ENCODE peak calls at places on chromosomes 16 and 17, in four cellular contexts. U is esophagus squamous epithelium, N is HFF-Myc, L is fibroblast of lung. P is an unnamed sample.

GRCh38 chr16:68264128-68265077 is at the start of gene SLC7A6:
- DNase-seq in U (no peak), N (no peak), L (peak; percentile 68), P (no peak)

GRCh38 chr17:75625813-75626486 is 7.3 kb upstream of the SMIM5 start:
- DNase-seq in U (no peak), N (no peak), L (no peak), P (no peak)

GRCh38 chr17:9052921-9053320 is 31.6 kb downstream of the NTN1 start:
- DNase-seq in U (no peak), N (no peak), L (no peak), P (no peak)

GRCh38 chr17:41710472-41711090 is 1.6 kb upstream of the GAST start:
- DNase-seq in U (no peak), N (no peak), L (peak; percentile 91), P (peak; percentile 73)

GRCh38 chr17:35991075-35991474 is 4.5 kb upstream of the CCL14 start:
- DNase-seq in U (no peak), N (no peak), L (no peak), P (no peak)

GRCh38 chr16:55470533-55471371 is 8.2 kb upstream of the MMP2 start:
- DNase-seq in U (no peak), N (no peak), L (peak; percentile 59), P (no peak)

GRCh38 chr16:89167425-89167941 is 4.1 kb upstream of the CDH15 start:
- DNase-seq in U (no peak), N (peak; percentile 26), L (peak; percentile 55), P (no peak)

GRCh38 chr16:75250089-75250808 is 1.2 kb downstream of the BCAR1 start:
- DNase-seq in U (no peak), N (no peak), L (no peak), P (no peak)

GRCh38 chr17:65156185-65156834 is 19.1 kb downstream of the RGS9 start:
- DNase-seq in U (no peak), N (no peak), L (no peak), P (no peak)

GRCh38 chr16:82302007-82302733 is 132.1 kb upstream of the MPHOSPH6 start:
- DNase-seq in U (no peak), N (no peak), L (no peak), P (no peak)

GRCh38 chr17:17343160-17343735 is 40.1 kb downstream of the NT5M start:
- DNase-seq in U (no peak), N (no peak), L (no peak), P (no peak)

GRCh38 chr17:57645950-57646686 is 99.0 kb downstream of the CCDC182 start:
- DNase-seq in U (no peak), N (no peak), L (no peak), P (no peak)

GRCh38 chr17:31754239-31754945 is 104.7 kb downstream of the COPRS start:
- DNase-seq in U (no peak), N (no peak), L (peak; percentile 93), P (peak; percentile 87)

GRCh38 chr17:71902931-71903506 is 217.8 kb upstream of the SOX9 start:
- DNase-seq in U (no peak), N (no peak), L (peak; percentile 65), P (peak; percentile 25)

GRCh38 chr16:77169650-77170236 is 21.2 kb upstream of the MON1B start:
- DNase-seq in U (no peak), N (peak; percentile 12), L (peak; percentile 5), P (no peak)

GRCh38 chr16:72198021-72198420 is 26.1 kb upstream of the PMFBP1 start:
- DNase-seq in U (no peak), N (peak; percentile 71), L (peak; percentile 73), P (peak; percentile 80)

GRCh38 chr17:74547736-74548135 is 1.8 kb upstream of the CD300C start:
- DNase-seq in U (no peak), N (no peak), L (no peak), P (no peak)

GRCh38 chr17:54899721-54900456 is 763 bp upstream of the TOM1L1 start:
- DNase-seq in U (no peak), N (no peak), L (no peak), P (no peak)

GRCh38 chr17:76527430-76528111 is 9.9 kb downstream of the CYGB start:
- DNase-seq in U (peak; percentile 63), N (no peak), L (peak; percentile 89), P (peak; percentile 83)

GRCh38 chr17:74241434-74241833 is 28.1 kb downstream of the TTYH2 start:
- DNase-seq in U (no peak), N (no peak), L (no peak), P (no peak)

GRCh38 chr17:65158622-65159021 is 21.5 kb downstream of the RGS9 start:
- DNase-seq in U (no peak), N (no peak), L (no peak), P (no peak)

GRCh38 chr17:68301438-68301959 is 10.2 kb downstream of the ARSG start:
- DNase-seq in U (no peak), N (no peak), L (no peak), P (no peak)

GRCh38 chr17:37358830-37359681 is 16.7 kb upstream of the C17orf78 start:
- DNase-seq in U (peak; percentile 64), N (peak; percentile 72), L (peak; percentile 89), P (peak; percentile 73)

GRCh38 chr17:67994827-67995567 is 1.3 kb downstream of the C17orf58 start:
- DNase-seq in U (no peak), N (peak; percentile 38), L (peak; percentile 76), P (peak; percentile 76)

GRCh38 chr17:13385481-13385907 is 216.2 kb downstream of the HS3ST3A1 start:
- DNase-seq in U (no peak), N (no peak), L (peak; percentile 67), P (peak; percentile 30)

GRCh38 chr17:2048805-2049204 is 6.1 kb upstream of the HIC1 start:
- DNase-seq in U (no peak), N (no peak), L (no peak), P (no peak)

GRCh38 chr17:34665803-34666763 is 86.7 kb downstream of the TMEM132E start:
- DNase-seq in U (no peak), N (no peak), L (no peak), P (no peak)

GRCh38 chr17:20293501-20293900 is 173.8 kb downstream of the LGALS9B start:
- DNase-seq in U (no peak), N (no peak), L (no peak), P (no peak)

GRCh38 chr16:86072328-86073102 is 173.6 kb downstream of the IRF8 start:
- DNase-seq in U (no peak), N (peak; percentile 33), L (peak; percentile 61), P (peak; percentile 25)

DNA sequence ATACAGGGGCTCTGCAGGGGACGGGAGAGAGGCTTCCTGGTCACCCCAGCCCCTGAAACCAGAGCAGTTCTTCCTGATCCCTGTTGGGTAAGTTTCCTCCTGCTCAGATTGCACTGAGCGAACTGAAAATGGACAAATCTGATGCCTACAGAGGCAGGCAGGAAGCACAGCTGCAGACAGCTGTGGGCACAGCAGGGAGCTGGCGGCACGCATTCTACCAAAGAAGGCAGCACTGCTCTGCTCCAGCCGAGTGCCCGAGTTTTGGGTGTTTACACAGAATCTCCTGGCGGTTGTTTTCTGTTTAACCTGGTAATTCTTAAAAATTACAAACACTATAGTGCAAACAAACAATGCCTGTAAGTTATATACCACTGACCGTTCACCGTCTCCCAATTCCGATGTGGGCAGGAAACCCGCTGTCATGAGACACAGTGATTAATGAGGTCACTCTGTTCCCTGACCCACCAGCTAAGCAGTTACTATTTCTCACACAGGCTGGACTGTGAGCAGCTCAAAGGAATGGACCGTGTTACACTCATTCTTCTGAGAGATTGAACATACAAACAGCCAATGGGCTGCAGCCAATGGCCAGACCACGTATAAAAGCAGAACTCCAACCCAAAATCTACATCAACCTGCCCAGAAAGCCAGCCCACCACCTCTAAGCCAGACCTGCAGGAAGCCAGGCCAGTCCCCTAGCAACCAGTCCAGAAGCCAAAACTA is 25.5 kb downstream of the NSMCE1 start:
- DNase-seq in U (no peak), N (no peak), L (peak; percentile 94), P (peak; percentile 87)
- H3K4me3 ChIP-seq in U (peak overlapping the region; percentile 21), N (no peak overlapping the region), L (peak overlapping the region; percentile 32), P (peak overlapping the region; percentile 25)

DNA sequence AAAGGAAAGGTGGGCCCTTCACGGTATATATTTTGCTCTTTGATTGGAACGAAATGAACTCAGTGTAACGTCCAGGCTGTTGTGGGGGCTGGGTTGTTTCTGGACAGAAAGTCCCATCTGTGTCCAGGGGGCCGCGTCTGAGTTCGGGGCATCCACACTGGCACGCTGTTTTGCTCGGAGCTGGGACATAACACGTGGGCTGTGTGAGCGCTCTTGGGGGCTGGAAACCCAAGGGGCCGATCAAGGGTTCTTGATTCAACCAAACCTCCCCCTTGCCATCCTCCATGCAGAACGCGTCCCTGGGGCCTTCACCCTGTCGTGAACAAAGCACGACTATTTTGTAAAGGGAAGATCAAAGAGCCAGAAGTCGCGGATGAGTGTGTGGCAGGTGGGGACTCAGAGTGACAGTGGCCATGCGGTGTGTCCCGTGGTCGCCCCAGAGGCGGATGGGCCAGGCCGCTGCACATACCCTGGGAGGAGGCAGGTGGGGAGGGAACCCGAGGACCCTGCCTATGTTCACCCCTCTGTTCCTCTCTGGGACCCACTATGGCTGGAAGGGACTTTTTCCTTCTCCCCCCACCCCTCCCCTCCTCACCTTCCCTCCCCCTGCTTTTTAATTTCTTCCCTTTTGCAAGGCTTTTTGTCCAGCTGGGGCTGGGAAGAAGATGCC is 387.2 kb downstream of the SEC14L1 start:
- DNase-seq in U (no peak), N (no peak), L (no peak), P (no peak)
- H3K4me3 ChIP-seq in U (peak overlapping the region; percentile 44), N (peak overlapping the region; percentile 39), L (no peak overlapping the region), P (peak overlapping the region; percentile 47)

GRCh38 chr16:53224932-53225533 is 170.2 kb downstream of the CHD9 start:
- DNase-seq in U (no peak), N (no peak), L (peak; percentile 41), P (no peak)

GRCh38 chr16:53216798-53217197 is 162.0 kb downstream of the CHD9 start:
- DNase-seq in U (no peak), N (no peak), L (no peak), P (no peak)

GRCh38 chr16:53220585-53220984 is 165.8 kb downstream of the CHD9 start:
- DNase-seq in U (no peak), N (no peak), L (peak; percentile 53), P (peak; percentile 14)

GRCh38 chr16:53219795-53220194 is 165.0 kb downstream of the CHD9 start:
- DNase-seq in U (no peak), N (no peak), L (no peak), P (no peak)
- H3K4me3 ChIP-seq in U (no peak overlapping the region), N (no peak overlapping the region), L (no peak overlapping the region), P (no peak overlapping the region)

GRCh38 chr17:66676421-66676820 is 158.5 kb upstream of the CACNG5 start:
- DNase-seq in U (no peak), N (no peak), L (peak; percentile 25), P (no peak)
- H3K4me3 ChIP-seq in U (peak overlapping the region; percentile 33), N (no peak overlapping the region), L (no peak overlapping the region), P (no peak overlapping the region)

GRCh38 chr16:4117250-4117578 is 972 bp upstream of the ADCY9 start:
- DNase-seq in U (no peak), N (no peak), L (no peak), P (no peak)
- H3K4me3 ChIP-seq in U (peak overlapping the region; percentile 64), N (peak overlapping the region; percentile 43), L (peak overlapping the region; percentile 62), P (peak overlapping the region; percentile 53)

DNA sequence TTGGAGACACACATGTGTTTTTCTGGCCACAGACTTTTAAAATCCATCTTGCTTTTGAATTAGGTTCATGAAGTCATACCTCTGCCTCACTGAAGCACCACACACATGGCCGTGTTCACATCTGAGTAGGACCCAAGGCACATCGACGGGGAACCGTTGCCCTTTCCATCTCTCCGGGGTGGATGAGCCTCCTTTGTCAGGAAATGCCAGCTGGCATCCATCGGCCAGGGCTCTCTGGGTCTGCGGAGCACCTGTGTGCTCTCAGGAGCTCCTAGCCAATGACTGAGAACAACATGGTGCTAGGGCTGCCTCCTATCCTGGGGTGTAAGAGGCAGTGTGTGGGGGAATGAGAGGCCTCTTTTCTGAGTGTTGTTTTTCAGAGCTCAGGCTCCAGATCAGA is 24.5 kb upstream of the NKD1 start:
- DNase-seq in U (no peak), N (no peak), L (no peak), P (no peak)
- H3K4me3 ChIP-seq in U (no peak overlapping the region), N (no peak overlapping the region), L (no peak overlapping the region), P (no peak overlapping the region)